ENCODE peak calls at places on chromosomes 1 and 21, in four cellular contexts. L is K562, A is HCT116, J is H1. E is an unnamed sample.

GRCh38 chr1:22681564-22682276 is 28.7 kb downstream of the C1QB start:
- DNase-seq in L (no peak), A (no peak), J (no peak), E (no peak)

GRCh38 chr1:181356505-181357340 is 126.6 kb upstream of the CACNA1E start:
- DNase-seq in A (no peak), J (no peak), L (no peak), E (no peak)

GRCh38 chr21:22842875-22843274 is 1844.7 kb downstream of the NCAM2 start:
- DNase-seq in J (no peak), A (no peak), L (no peak), E (no peak)

GRCh38 chr1:167926486-167926997 is 9.9 kb upstream of the DCAF6 start:
- DNase-seq in L (peak), A (no peak), J (no peak), E (no peak)

GRCh38 chr1:62391369-62391971 is 45.4 kb upstream of the USP1 start:
- DNase-seq in L (peak), J (peak), A (peak), E (no peak)

GRCh38 chr1:62321438-62321837 is 2.2 kb upstream of the KANK4 start:
- DNase-seq in L (no peak), J (no peak), A (peak), E (peak)

GRCh38 chr1:151828931-151829330 is 2.7 kb downstream of the RORC start:
- DNase-seq in J (no peak), L (peak), A (no peak), E (no peak)

GRCh38 chr1:71307451-71307850 is 226.6 kb upstream of the ZRANB2 start:
- DNase-seq in A (no peak), J (no peak), L (no peak), E (no peak)

GRCh38 chr1:184027751-184028682 is 9.5 kb downstream of the COLGALT2 start:
- DNase-seq in J (no peak), A (no peak), L (no peak), E (no peak)

GRCh38 chr1:66576645-66577044 is 42.7 kb downstream of the SGIP1 start:
- DNase-seq in L (no peak), J (no peak), A (no peak), E (no peak)

GRCh38 chr1:185853739-185854138 is 119.5 kb downstream of the HMCN1 start:
- DNase-seq in L (no peak), A (no peak), J (no peak), E (no peak)

GRCh38 chr1:156676820-156677615 is at the start of gene NES:
- DNase-seq in A (no peak), L (peak), J (peak), E (no peak)

GRCh38 chr1:221919743-221920142 is 177.9 kb upstream of the DUSP10 start:
- DNase-seq in J (no peak), A (no peak), L (no peak), E (no peak)

DNA sequence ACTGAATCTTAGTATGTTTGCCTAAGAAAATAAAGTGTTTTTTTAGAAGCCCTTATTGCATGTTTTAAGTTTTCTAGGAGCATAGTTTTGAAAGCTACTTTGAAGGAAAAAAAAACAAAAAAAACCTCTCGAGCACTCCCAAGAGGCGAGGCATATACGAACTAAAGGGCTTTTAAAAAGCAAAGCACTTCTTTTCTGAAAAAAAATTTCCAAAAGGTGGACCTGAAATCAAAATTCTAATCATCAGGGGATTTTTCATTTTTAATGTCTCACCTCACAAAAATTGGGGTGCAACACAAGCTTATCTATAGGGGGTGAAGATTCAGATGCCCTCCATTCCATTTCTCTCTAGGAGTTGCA is 594 bp downstream of the GLMN start:
- DNase-seq in A (no peak), L (no peak), J (no peak), E (no peak)
- TF ChIP-seq SIN3A in A (no peak), L (no peak), J (no peak), E (no peak)

GRCh38 chr1:109617291-109617801 is 2.1 kb downstream of the GNAT2 start:
- DNase-seq in J (no peak), L (no peak), A (peak), E (no peak)
- TF ChIP-seq SIN3A in J (no peak), L (no peak), A (no peak), E (no peak)

GRCh38 chr1:109266965-109267364 is 16.0 kb downstream of the PSRC1 start:
- DNase-seq in L (no peak), A (no peak), J (no peak), E (no peak)
- TF ChIP-seq SIN3A in L (no peak), A (no peak), J (no peak), E (no peak)

DNA sequence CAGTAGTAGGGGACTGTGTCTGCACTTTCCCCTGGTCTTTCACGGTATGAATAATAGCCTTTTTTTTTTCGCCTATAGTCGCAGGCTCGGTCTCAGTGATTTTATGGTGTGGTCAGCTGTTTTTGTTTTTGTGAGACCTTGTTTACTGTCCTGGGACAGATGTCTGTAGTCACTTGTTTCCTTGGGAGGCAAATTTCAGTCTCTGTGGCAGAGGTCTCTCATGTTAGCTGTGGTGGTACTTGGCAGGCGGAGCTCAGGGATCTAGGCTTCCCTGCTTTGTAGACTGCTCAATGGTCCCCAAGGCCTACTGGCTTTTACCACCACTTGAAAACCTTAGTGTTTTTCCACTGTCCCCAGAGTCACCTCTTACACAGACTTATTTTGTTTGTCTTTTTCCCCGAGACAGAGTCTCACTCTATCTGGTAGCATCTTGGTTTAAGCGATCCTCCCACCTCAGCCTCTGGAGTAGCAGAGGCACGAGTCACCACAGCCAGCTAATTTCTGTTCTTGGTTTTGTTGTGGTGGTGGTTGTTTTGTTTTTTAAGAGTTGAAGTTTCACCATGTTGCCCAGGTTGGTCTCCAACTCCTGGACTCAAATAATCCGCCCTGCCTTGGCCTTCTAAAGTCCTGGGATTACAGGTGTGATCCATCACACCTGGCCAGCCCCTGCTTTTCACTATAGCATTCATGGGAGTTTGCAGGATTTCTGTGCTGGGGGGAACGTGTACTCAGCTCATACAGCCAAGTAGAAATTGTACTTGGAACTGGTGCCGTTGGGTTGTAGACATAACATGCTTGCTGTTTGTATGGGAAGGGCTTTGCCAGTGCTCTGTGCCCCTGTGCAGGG is 10.3 kb downstream of the RNU1-2 start:
- DNase-seq in L (no peak), J (no peak), A (no peak), E (no peak)
- TF ChIP-seq SIN3A in L (no peak), J (no peak), A (no peak), E (no peak)

GRCh38 chr1:9230869-9231533 is 3.6 kb upstream of the H6PD start:
- DNase-seq in J (no peak), L (no peak), A (no peak), E (no peak)
- TF ChIP-seq SIN3A in J (no peak), L (no peak), A (no peak), E (no peak)

GRCh38 chr21:17512245-17513213 is at the start of gene CXADR:
- DNase-seq in A (peak), J (peak), L (peak), E (no peak)
- TF ChIP-seq SIN3A in A (no peak), J (peak), L (no peak), E (peak)

GRCh38 chr1:244349581-244350001 is 102.1 kb downstream of the ADSS2 start:
- DNase-seq in L (no peak), J (no peak), A (no peak), E (no peak)

GRCh38 chr1:244349103-244349531 is 102.6 kb downstream of the ADSS2 start:
- DNase-seq in A (no peak), J (no peak), L (no peak), E (no peak)

GRCh38 chr1:244350027-244350426 is 101.7 kb downstream of the ADSS2 start:
- DNase-seq in A (no peak), L (no peak), J (no peak), E (no peak)

GRCh38 chr1:244346972-244347618 is 104.6 kb downstream of the ADSS2 start:
- DNase-seq in L (no peak), A (no peak), J (no peak), E (no peak)

DNA sequence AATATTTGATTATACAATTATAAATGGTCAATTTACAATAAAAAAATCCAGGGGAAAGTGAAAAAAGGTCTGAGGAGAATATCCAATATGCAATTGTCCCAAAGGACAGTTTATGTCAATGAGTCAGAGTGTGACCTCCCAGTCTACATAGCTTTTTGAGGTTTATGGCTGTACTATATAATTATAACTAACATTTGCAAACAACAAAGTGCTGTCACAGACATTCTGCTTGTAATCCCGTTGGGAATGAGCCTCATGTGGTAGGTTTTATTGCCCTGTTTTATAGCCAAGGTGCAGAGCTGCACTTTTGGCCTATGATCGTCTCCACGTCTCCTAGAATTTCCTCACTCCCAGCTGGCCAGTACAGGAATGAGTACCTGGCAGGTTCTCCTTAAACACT is 103.8 kb downstream of the ADSS2 start:
- DNase-seq in L (no peak), J (no peak), A (no peak), E (no peak)
- TF ChIP-seq SIN3A in L (no peak), J (no peak), A (no peak), E (no peak)